ENCODE peak calls at places on chromosomes 2 and 18, in five cellular contexts. One of them, this sample, is unnamed.
A peak's percentile ranks its signal among the peaks of the same experiment; 100 is the strongest.

GRCh38 chr2:241882090-241882625 is 12.6 kb downstream of the RTP5 start:
- DNase-seq in lower lobe of right lung: no peak
- DNase-seq in HL-60: peak; percentile 7
- DNase-seq in fibroblast of villous mesenchyme: peak; percentile 14
- DNase-seq in uterus: peak; percentile 72
- DNase-seq in this sample: peak; percentile 51

GRCh38 chr18:12803069-12803936 is 80.7 kb downstream of the PTPN2 start:
- DNase-seq in lower lobe of right lung: no peak
- DNase-seq in fibroblast of villous mesenchyme: peak; percentile 9
- DNase-seq in HL-60: no peak
- DNase-seq in uterus: no peak
- DNase-seq in this sample: peak; percentile 18

GRCh38 chr2:224954980-224955379 is 87.3 kb downstream of the DOCK10 start:
- DNase-seq in fibroblast of villous mesenchyme: no peak
- DNase-seq in uterus: no peak
- DNase-seq in lower lobe of right lung: no peak
- DNase-seq in HL-60: no peak
- DNase-seq in this sample: no peak

GRCh38 chr2:168518555-168519066 is 62.5 kb downstream of the CERS6 start:
- DNase-seq in uterus: peak; percentile 37
- DNase-seq in fibroblast of villous mesenchyme: peak; percentile 25
- DNase-seq in HL-60: no peak
- DNase-seq in lower lobe of right lung: no peak
- DNase-seq in this sample: no peak

GRCh38 chr2:239905306-239905705 is 119.8 kb downstream of the NDUFA10 start:
- DNase-seq in fibroblast of villous mesenchyme: no peak
- DNase-seq in HL-60: no peak
- DNase-seq in uterus: no peak
- DNase-seq in lower lobe of right lung: no peak
- DNase-seq in this sample: no peak

GRCh38 chr18:55587341-55588000 is 521 bp downstream of the TCF4 start:
- DNase-seq in HL-60: no peak
- DNase-seq in fibroblast of villous mesenchyme: peak; percentile 47
- DNase-seq in uterus: peak; percentile 37
- DNase-seq in lower lobe of right lung: no peak
- DNase-seq in this sample: no peak

GRCh38 chr2:24418166-24418843 is 58.0 kb upstream of the ITSN2 start:
- DNase-seq in fibroblast of villous mesenchyme: no peak
- DNase-seq in HL-60: no peak
- DNase-seq in lower lobe of right lung: no peak
- DNase-seq in uterus: no peak
- DNase-seq in this sample: no peak

GRCh38 chr2:204127238-204127637 is 190.7 kb downstream of the ICOS start:
- DNase-seq in uterus: no peak
- DNase-seq in HL-60: no peak
- DNase-seq in fibroblast of villous mesenchyme: peak; percentile 6
- DNase-seq in lower lobe of right lung: no peak
- DNase-seq in this sample: no peak

GRCh38 chr2:74267068-74267467 is 68.7 kb downstream of the MTHFD2 start:
- DNase-seq in uterus: no peak
- DNase-seq in HL-60: no peak
- DNase-seq in fibroblast of villous mesenchyme: no peak
- DNase-seq in lower lobe of right lung: no peak
- DNase-seq in this sample: no peak

GRCh38 chr2:85318222-85319182 is 9.3 kb downstream of the TGOLN2 start:
- DNase-seq in uterus: no peak
- DNase-seq in HL-60: peak; percentile 84
- DNase-seq in lower lobe of right lung: no peak
- DNase-seq in fibroblast of villous mesenchyme: peak; percentile 57
- DNase-seq in this sample: no peak

GRCh38 chr2:226001716-226002115 is 602.2 kb downstream of the NYAP2 start:
- DNase-seq in fibroblast of villous mesenchyme: peak; percentile 26
- DNase-seq in uterus: no peak
- DNase-seq in HL-60: no peak
- DNase-seq in lower lobe of right lung: no peak
- DNase-seq in this sample: no peak

GRCh38 chr2:231820786-231821303 is 34.6 kb downstream of the COPS7B start:
- DNase-seq in fibroblast of villous mesenchyme: no peak
- DNase-seq in HL-60: no peak
- DNase-seq in lower lobe of right lung: no peak
- DNase-seq in uterus: no peak
- DNase-seq in this sample: no peak

GRCh38 chr2:33441235-33441810 is 35.1 kb upstream of the RASGRP3 start:
- DNase-seq in HL-60: peak; percentile 57
- DNase-seq in uterus: peak; percentile 40
- DNase-seq in lower lobe of right lung: no peak
- DNase-seq in fibroblast of villous mesenchyme: peak; percentile 73
- DNase-seq in this sample: no peak

GRCh38 chr2:200422532-200423262 is 87.2 kb downstream of the KCTD18 start:
- DNase-seq in HL-60: no peak
- DNase-seq in fibroblast of villous mesenchyme: no peak
- DNase-seq in uterus: no peak
- DNase-seq in lower lobe of right lung: no peak
- DNase-seq in this sample: no peak

GRCh38 chr2:237509905-237510304 is 22.9 kb downstream of the MLPH start:
- DNase-seq in uterus: no peak
- DNase-seq in lower lobe of right lung: no peak
- DNase-seq in HL-60: no peak
- DNase-seq in fibroblast of villous mesenchyme: no peak
- DNase-seq in this sample: no peak

GRCh38 chr18:12005542-12006487 is 24.5 kb downstream of the IMPA2 start:
- DNase-seq in HL-60: no peak
- DNase-seq in lower lobe of right lung: no peak
- DNase-seq in uterus: no peak
- DNase-seq in fibroblast of villous mesenchyme: no peak
- DNase-seq in this sample: no peak

GRCh38 chr2:202033317-202034248 is at the start of gene FZD7:
- DNase-seq in uterus: peak; percentile 93
- DNase-seq in fibroblast of villous mesenchyme: peak; percentile 94
- DNase-seq in lower lobe of right lung: peak; percentile 93
- DNase-seq in HL-60: peak; percentile 86
- DNase-seq in this sample: peak; percentile 52
- TF ChIP-seq CTCF in uterus: peak; percentile 24
- TF ChIP-seq CTCF in fibroblast of villous mesenchyme: peak; percentile 25
- TF ChIP-seq CTCF in lower lobe of right lung: peak; percentile 13
- TF ChIP-seq CTCF in HL-60: no peak
- TF ChIP-seq CTCF in this sample: peak; percentile 29

GRCh38 chr2:189538402-189538801 is 42.2 kb downstream of the SLC40A1 start:
- DNase-seq in HL-60: no peak
- DNase-seq in lower lobe of right lung: no peak
- DNase-seq in uterus: no peak
- DNase-seq in fibroblast of villous mesenchyme: no peak
- DNase-seq in this sample: no peak

GRCh38 chr2:189535433-189535832 is 45.2 kb downstream of the SLC40A1 start:
- DNase-seq in uterus: no peak
- DNase-seq in HL-60: no peak
- DNase-seq in fibroblast of villous mesenchyme: no peak
- DNase-seq in lower lobe of right lung: no peak
- DNase-seq in this sample: no peak

GRCh38 chr2:189533274-189534035 is 47.1 kb downstream of the SLC40A1 start:
- DNase-seq in fibroblast of villous mesenchyme: no peak
- DNase-seq in lower lobe of right lung: no peak
- DNase-seq in uterus: no peak
- DNase-seq in HL-60: no peak
- DNase-seq in this sample: no peak

GRCh38 chr2:189536830-189537229 is 43.8 kb downstream of the SLC40A1 start:
- DNase-seq in uterus: no peak
- DNase-seq in HL-60: no peak
- DNase-seq in fibroblast of villous mesenchyme: no peak
- DNase-seq in lower lobe of right lung: no peak
- DNase-seq in this sample: no peak

GRCh38 chr2:189534854-189535253 is 45.7 kb downstream of the SLC40A1 start:
- DNase-seq in lower lobe of right lung: no peak
- DNase-seq in uterus: no peak
- DNase-seq in fibroblast of villous mesenchyme: peak; percentile 41
- DNase-seq in HL-60: no peak
- DNase-seq in this sample: no peak
- H3K4me3 ChIP-seq in lower lobe of right lung: no peak overlapping the region
- H3K4me3 ChIP-seq in uterus: no peak overlapping the region
- H3K4me3 ChIP-seq in fibroblast of villous mesenchyme: no peak overlapping the region
- H3K4me3 ChIP-seq in HL-60: no peak overlapping the region
- H3K4me3 ChIP-seq in this sample: no peak overlapping the region

GRCh38 chr2:88667219-88667618 is 24.3 kb upstream of the RPIA start:
- DNase-seq in lower lobe of right lung: no peak
- DNase-seq in fibroblast of villous mesenchyme: no peak
- DNase-seq in HL-60: no peak
- DNase-seq in uterus: no peak
- DNase-seq in this sample: no peak
- TF ChIP-seq CTCF in lower lobe of right lung: no peak
- TF ChIP-seq CTCF in fibroblast of villous mesenchyme: no peak
- TF ChIP-seq CTCF in HL-60: no peak
- TF ChIP-seq CTCF in uterus: no peak
- TF ChIP-seq CTCF in this sample: peak; percentile 23

DNA sequence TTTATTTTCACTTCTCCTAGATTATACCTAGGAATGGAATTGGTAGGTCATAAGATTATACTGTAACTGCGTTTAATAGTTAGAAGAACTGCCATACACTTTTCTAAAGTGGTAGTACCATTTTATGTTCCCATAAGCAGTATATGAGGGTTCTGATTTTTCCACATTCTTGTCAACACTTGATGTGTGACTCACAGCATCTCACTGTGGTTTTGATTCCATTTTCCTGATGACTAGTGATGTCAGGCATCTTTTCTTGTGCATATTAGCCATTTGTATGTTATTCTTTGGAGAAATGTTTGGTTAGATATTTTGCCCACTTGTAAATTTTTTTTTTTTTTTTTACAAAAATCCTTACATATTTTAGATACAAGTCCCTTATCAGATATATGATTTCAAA is 2.3 kb downstream of the DCAF17 start:
- DNase-seq in uterus: no peak
- DNase-seq in lower lobe of right lung: no peak
- DNase-seq in HL-60: no peak
- DNase-seq in fibroblast of villous mesenchyme: peak; percentile 42
- DNase-seq in this sample: no peak
- H3K4me3 ChIP-seq in uterus: no peak overlapping the region
- H3K4me3 ChIP-seq in lower lobe of right lung: no peak overlapping the region
- H3K4me3 ChIP-seq in HL-60: no peak overlapping the region
- H3K4me3 ChIP-seq in fibroblast of villous mesenchyme: no peak overlapping the region
- H3K4me3 ChIP-seq in this sample: no peak overlapping the region

GRCh38 chr2:120820263-120820884 is 84.7 kb downstream of the GLI2 start:
- DNase-seq in HL-60: no peak
- DNase-seq in uterus: peak; percentile 54
- DNase-seq in lower lobe of right lung: no peak
- DNase-seq in fibroblast of villous mesenchyme: peak; percentile 86
- DNase-seq in this sample: no peak
- TF ChIP-seq CTCF in HL-60: no peak
- TF ChIP-seq CTCF in uterus: no peak
- TF ChIP-seq CTCF in lower lobe of right lung: no peak
- TF ChIP-seq CTCF in fibroblast of villous mesenchyme: no peak
- TF ChIP-seq CTCF in this sample: no peak

GRCh38 chr2:165682546-165682945 is 111.5 kb downstream of the GALNT3 start:
- DNase-seq in HL-60: no peak
- DNase-seq in lower lobe of right lung: no peak
- DNase-seq in fibroblast of villous mesenchyme: no peak
- DNase-seq in uterus: no peak
- DNase-seq in this sample: no peak
- H3K4me3 ChIP-seq in HL-60: no peak overlapping the region
- H3K4me3 ChIP-seq in lower lobe of right lung: no peak overlapping the region
- H3K4me3 ChIP-seq in fibroblast of villous mesenchyme: no peak overlapping the region
- H3K4me3 ChIP-seq in uterus: no peak overlapping the region
- H3K4me3 ChIP-seq in this sample: no peak overlapping the region

GRCh38 chr2:207312006-207312356 is 146.2 kb upstream of the KLF7 start:
- DNase-seq in lower lobe of right lung: no peak
- DNase-seq in uterus: no peak
- DNase-seq in HL-60: no peak
- DNase-seq in fibroblast of villous mesenchyme: no peak
- DNase-seq in this sample: no peak

GRCh38 chr2:207308519-207309224 is 142.9 kb upstream of the KLF7 start:
- DNase-seq in HL-60: no peak
- DNase-seq in uterus: no peak
- DNase-seq in fibroblast of villous mesenchyme: no peak
- DNase-seq in lower lobe of right lung: no peak
- DNase-seq in this sample: no peak

GRCh38 chr2:207313947-207314346 is 148.2 kb upstream of the KLF7 start:
- DNase-seq in lower lobe of right lung: no peak
- DNase-seq in fibroblast of villous mesenchyme: no peak
- DNase-seq in HL-60: no peak
- DNase-seq in uterus: no peak
- DNase-seq in this sample: no peak

GRCh38 chr2:207315131-207315530 is 149.4 kb upstream of the KLF7 start:
- DNase-seq in lower lobe of right lung: no peak
- DNase-seq in uterus: no peak
- DNase-seq in fibroblast of villous mesenchyme: no peak
- DNase-seq in HL-60: no peak
- DNase-seq in this sample: no peak

GRCh38 chr2:207311316-207312005 is 145.7 kb upstream of the KLF7 start:
- DNase-seq in fibroblast of villous mesenchyme: peak; percentile 99
- DNase-seq in lower lobe of right lung: peak; percentile 49
- DNase-seq in uterus: peak; percentile 49
- DNase-seq in HL-60: peak; percentile 53
- DNase-seq in this sample: no peak
- TF ChIP-seq CTCF in fibroblast of villous mesenchyme: peak; percentile 56
- TF ChIP-seq CTCF in lower lobe of right lung: peak; percentile 15
- TF ChIP-seq CTCF in uterus: no peak
- TF ChIP-seq CTCF in HL-60: no peak
- TF ChIP-seq CTCF in this sample: peak; percentile 7

GRCh38 chr2:68726608-68727367 is 7.8 kb upstream of the ARHGAP25 start:
- DNase-seq in uterus: no peak
- DNase-seq in HL-60: peak; percentile 90
- DNase-seq in lower lobe of right lung: no peak
- DNase-seq in fibroblast of villous mesenchyme: no peak
- DNase-seq in this sample: peak; percentile 92
- H3K4me3 ChIP-seq in uterus: no peak overlapping the region
- H3K4me3 ChIP-seq in HL-60: no peak overlapping the region
- H3K4me3 ChIP-seq in lower lobe of right lung: no peak overlapping the region
- H3K4me3 ChIP-seq in fibroblast of villous mesenchyme: no peak overlapping the region
- H3K4me3 ChIP-seq in this sample: no peak overlapping the region

GRCh38 chr18:58580623-58581022 is 48.3 kb downstream of the ALPK2 start:
- DNase-seq in fibroblast of villous mesenchyme: peak; percentile 85
- DNase-seq in lower lobe of right lung: no peak
- DNase-seq in uterus: no peak
- DNase-seq in HL-60: no peak
- DNase-seq in this sample: no peak
- TF ChIP-seq CTCF in fibroblast of villous mesenchyme: no peak
- TF ChIP-seq CTCF in lower lobe of right lung: no peak
- TF ChIP-seq CTCF in uterus: no peak
- TF ChIP-seq CTCF in HL-60: no peak
- TF ChIP-seq CTCF in this sample: no peak

This sample was measured in GM12864.